ENCODE peak calls at places on chromosomes 3 and 15, in nine cellular contexts. M is breast epithelium, Y is HCT116, K is Panc1, N is H1, L is upper lobe of left lung, I is GM23338, X is sigmoid colon, G is stomach. D is an unnamed sample.

GRCh38 chr3:69425249-69425648 is 39.4 kb upstream of the FRMD4B start:
- DNase-seq in M (no peak), Y (peak; percentile 21), K (peak; percentile 17), N (no peak), L (no peak), I (peak; percentile 73), X (no peak), G (no peak), D (no peak)

GRCh38 chr3:46558184-46559029 is 7.7 kb downstream of the LRRC2 start:
- DNase-seq in M (peak; percentile 87), Y (peak; percentile 90), K (peak; percentile 71), N (peak; percentile 57), L (peak; percentile 94), I (peak; percentile 70), X (peak; percentile 87), G (peak; percentile 94), D (peak; percentile 89)

GRCh38 chr15:50250789-50251394 is 14.6 kb downstream of the HDC start:
- DNase-seq in M (no peak), Y (no peak), K (no peak), N (no peak), L (no peak), I (no peak), X (no peak), G (no peak), D (no peak)

GRCh38 chr3:71709908-71710511 is 15.2 kb downstream of the EIF4E3 start:
- DNase-seq in M (no peak), Y (no peak), K (no peak), N (no peak), L (no peak), I (no peak), X (no peak), G (no peak), D (no peak)

GRCh38 chr3:135125171-135125801 is 330.2 kb downstream of the EPHB1 start:
- DNase-seq in M (no peak), Y (no peak), K (no peak), N (peak; percentile 48), L (no peak), I (peak; percentile 77), X (no peak), G (no peak), D (no peak)

GRCh38 chr3:147797095-147797494 is 387.9 kb downstream of the ZIC1 start:
- DNase-seq in M (no peak), Y (no peak), K (no peak), N (no peak), L (no peak), I (no peak), X (no peak), G (no peak), D (no peak)

GRCh38 chr3:9225268-9225667 is 24.2 kb downstream of the SRGAP3 start:
- DNase-seq in M (no peak), Y (no peak), K (no peak), N (no peak), L (no peak), I (peak; percentile 34), X (no peak), G (no peak), D (no peak)

GRCh38 chr15:68525815-68526214 is 53.0 kb upstream of the CORO2B start:
- DNase-seq in M (no peak), Y (no peak), K (no peak), N (no peak), L (no peak), I (no peak), X (no peak), G (no peak), D (no peak)

GRCh38 chr3:30549600-30549999 is 56.8 kb upstream of the TGFBR2 start:
- DNase-seq in M (no peak), Y (no peak), K (no peak), N (no peak), L (no peak), I (peak; percentile 74), X (no peak), G (no peak), D (no peak)

GRCh38 chr3:128367726-128368125 is 99.0 kb downstream of the DNAJB8 start:
- DNase-seq in M (no peak), Y (no peak), K (no peak), N (no peak), L (no peak), I (peak; percentile 33), X (no peak), G (no peak), D (no peak)

GRCh38 chr15:40787991-40788390 is 18.2 kb downstream of the C15orf62 start:
- DNase-seq in M (no peak), Y (no peak), K (no peak), N (no peak), L (no peak), I (peak; percentile 37), X (no peak), G (no peak), D (no peak)

GRCh38 chr3:127997016-127997415 is 55.2 kb upstream of the SEC61A1 start:
- DNase-seq in M (no peak), Y (no peak), K (no peak), N (no peak), L (no peak), I (no peak), X (no peak), G (no peak), D (no peak)

GRCh38 chr3:162134571-162134970 is 638.0 kb downstream of the OTOL1 start:
- DNase-seq in M (no peak), Y (no peak), K (no peak), N (no peak), L (no peak), I (no peak), X (no peak), G (no peak), D (no peak)

GRCh38 chr3:151751161-151751560 is 17.4 kb downstream of the AADACL2 start:
- DNase-seq in M (no peak), Y (no peak), K (no peak), N (no peak), L (no peak), I (no peak), X (no peak), G (no peak), D (no peak)
- TF ChIP-seq POLR2AphosphoS5 in M (no peak), Y (no peak), K (no peak), N (no peak), L (no peak), I (no peak), X (no peak), G (no peak), D (no peak)

GRCh38 chr3:169633789-169634188 is 29.7 kb downstream of the MECOM start:
- DNase-seq in M (no peak), Y (no peak), K (no peak), N (no peak), L (no peak), I (no peak), X (no peak), G (no peak), D (no peak)
- TF ChIP-seq POLR2AphosphoS5 in M (no peak), Y (no peak), K (no peak), N (no peak), L (no peak), I (no peak), X (no peak), G (no peak), D (no peak)

DNA sequence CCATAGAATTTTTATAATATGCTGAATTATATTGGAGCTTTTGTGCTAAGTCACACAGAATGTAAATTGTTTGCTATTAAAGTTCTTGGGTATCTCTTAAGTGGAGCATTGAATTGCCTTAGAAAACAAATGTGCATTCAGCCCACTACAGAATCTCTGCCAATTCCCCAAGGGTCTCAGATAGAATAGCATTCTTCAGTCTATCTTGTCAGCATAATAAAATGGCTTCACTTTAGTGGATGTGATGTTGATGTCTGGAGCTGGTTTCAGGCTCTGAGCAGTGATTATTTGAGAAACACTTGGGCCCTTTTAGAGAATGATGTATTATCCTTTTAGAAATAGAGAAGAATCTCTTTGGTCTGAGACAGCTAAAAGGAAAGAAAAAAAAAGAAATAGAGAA is 45.2 kb downstream of the LRCH3 start:
- DNase-seq in M (no peak), Y (no peak), K (no peak), N (no peak), L (no peak), I (no peak), X (no peak), G (no peak), D (no peak)
- TF ChIP-seq POLR2AphosphoS5 in M (no peak), Y (no peak), K (no peak), N (no peak), L (no peak), I (no peak), X (no peak), G (no peak), D (no peak)

DNA sequence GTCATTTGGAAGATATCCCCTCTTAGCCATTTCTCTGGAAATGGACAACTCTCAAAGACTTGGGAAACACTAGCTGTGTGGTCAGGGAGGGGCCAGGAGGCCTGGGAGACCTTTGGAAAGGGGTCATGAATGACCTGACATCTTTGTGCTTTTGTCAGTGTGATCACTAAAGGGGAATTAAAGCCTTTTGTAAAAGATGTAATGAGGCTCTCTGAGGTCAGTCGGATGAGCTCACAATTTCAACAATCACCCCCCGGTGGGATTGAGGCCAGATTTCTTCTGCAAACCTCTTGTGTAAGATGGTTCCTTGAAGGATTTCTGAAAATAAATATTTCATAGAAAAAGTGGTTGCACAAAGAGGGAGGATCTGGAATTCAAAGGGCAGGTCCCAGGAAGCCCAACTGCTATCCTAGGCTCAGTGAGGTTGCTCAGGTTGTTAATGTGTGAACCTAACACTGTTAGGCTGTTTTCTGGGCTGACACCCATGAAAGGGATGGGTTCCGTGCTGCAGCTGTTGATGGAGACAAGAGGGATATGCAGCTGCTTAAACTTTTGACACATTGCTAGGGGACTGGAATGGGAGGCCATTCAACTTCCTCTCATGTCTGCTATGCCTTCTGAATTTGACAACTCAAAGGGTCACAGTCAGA is 198.2 kb upstream of the NR2E3 start:
- DNase-seq in M (no peak), Y (no peak), K (no peak), N (no peak), L (no peak), I (no peak), X (peak; percentile 72), G (no peak), D (no peak)
- TF ChIP-seq POLR2AphosphoS5 in M (peak; percentile 38), Y (no peak), K (no peak), N (no peak), L (no peak), I (no peak), X (no peak), G (no peak), D (no peak)